ENCODE peak calls at places on chromosomes 7 and 10, in seven cellular contexts. One of them, this sample, is unnamed.
A peak's percentile ranks its signal among the peaks of the same experiment; 100 is the strongest.

GRCh38 chr10:110667620-110668343 is 23.6 kb downstream of the RBM20 start:
- DNase-seq in right cardiac atrium: no peak
- DNase-seq in H7: peak; percentile 42
- DNase-seq in AG04450: no peak
- DNase-seq in effector memory CD4-positive, alpha-beta T cell: no peak
- DNase-seq in CD4-positive, alpha-beta memory T cell: no peak
- DNase-seq in AG09309: no peak
- DNase-seq in this sample: no peak

GRCh38 chr7:90459888-90460287 is 9.6 kb upstream of the PTTG1IP2 start:
- DNase-seq in H7: peak; percentile 26
- DNase-seq in AG09309: no peak
- DNase-seq in CD4-positive, alpha-beta memory T cell: no peak
- DNase-seq in effector memory CD4-positive, alpha-beta T cell: no peak
- DNase-seq in AG04450: no peak
- DNase-seq in right cardiac atrium: no peak
- DNase-seq in this sample: peak; percentile 16

GRCh38 chr10:130039141-130039540 is 71.5 kb downstream of the C10orf143 start:
- DNase-seq in AG04450: no peak
- DNase-seq in CD4-positive, alpha-beta memory T cell: no peak
- DNase-seq in AG09309: no peak
- DNase-seq in right cardiac atrium: no peak
- DNase-seq in H7: no peak
- DNase-seq in effector memory CD4-positive, alpha-beta T cell: no peak
- DNase-seq in this sample: no peak

GRCh38 chr7:32587431-32587948 is 92.2 kb downstream of the AVL9 start:
- DNase-seq in AG04450: peak; percentile 60
- DNase-seq in AG09309: peak; percentile 55
- DNase-seq in CD4-positive, alpha-beta memory T cell: no peak
- DNase-seq in H7: no peak
- DNase-seq in effector memory CD4-positive, alpha-beta T cell: no peak
- DNase-seq in right cardiac atrium: peak; percentile 48
- DNase-seq in this sample: peak; percentile 95

GRCh38 chr10:130758529-130758928 is 553.0 kb downstream of the TCERG1L start:
- DNase-seq in AG04450: no peak
- DNase-seq in CD4-positive, alpha-beta memory T cell: no peak
- DNase-seq in H7: no peak
- DNase-seq in effector memory CD4-positive, alpha-beta T cell: no peak
- DNase-seq in AG09309: no peak
- DNase-seq in right cardiac atrium: no peak
- DNase-seq in this sample: no peak

GRCh38 chr10:93313798-93314197 is 168.3 kb downstream of the MYOF start:
- DNase-seq in H7: no peak
- DNase-seq in right cardiac atrium: no peak
- DNase-seq in effector memory CD4-positive, alpha-beta T cell: no peak
- DNase-seq in AG09309: no peak
- DNase-seq in CD4-positive, alpha-beta memory T cell: no peak
- DNase-seq in AG04450: no peak
- DNase-seq in this sample: peak; percentile 28

GRCh38 chr10:3036155-3036554 is 31.2 kb upstream of the PFKP start:
- DNase-seq in H7: no peak
- DNase-seq in CD4-positive, alpha-beta memory T cell: no peak
- DNase-seq in effector memory CD4-positive, alpha-beta T cell: no peak
- DNase-seq in AG09309: no peak
- DNase-seq in right cardiac atrium: no peak
- DNase-seq in AG04450: no peak
- DNase-seq in this sample: no peak

GRCh38 chr7:129434846-129435318 is 650 bp downstream of the STRIP2 start:
- DNase-seq in right cardiac atrium: peak; percentile 34
- DNase-seq in H7: peak; percentile 83
- DNase-seq in AG04450: no peak
- DNase-seq in CD4-positive, alpha-beta memory T cell: peak; percentile 7
- DNase-seq in AG09309: no peak
- DNase-seq in effector memory CD4-positive, alpha-beta T cell: no peak
- DNase-seq in this sample: peak; percentile 26

GRCh38 chr10:129772472-129773358 is 191.4 kb downstream of the EBF3 start:
- DNase-seq in effector memory CD4-positive, alpha-beta T cell: no peak
- DNase-seq in right cardiac atrium: no peak
- DNase-seq in CD4-positive, alpha-beta memory T cell: no peak
- DNase-seq in AG04450: no peak
- DNase-seq in H7: no peak
- DNase-seq in AG09309: no peak
- DNase-seq in this sample: no peak

DNA sequence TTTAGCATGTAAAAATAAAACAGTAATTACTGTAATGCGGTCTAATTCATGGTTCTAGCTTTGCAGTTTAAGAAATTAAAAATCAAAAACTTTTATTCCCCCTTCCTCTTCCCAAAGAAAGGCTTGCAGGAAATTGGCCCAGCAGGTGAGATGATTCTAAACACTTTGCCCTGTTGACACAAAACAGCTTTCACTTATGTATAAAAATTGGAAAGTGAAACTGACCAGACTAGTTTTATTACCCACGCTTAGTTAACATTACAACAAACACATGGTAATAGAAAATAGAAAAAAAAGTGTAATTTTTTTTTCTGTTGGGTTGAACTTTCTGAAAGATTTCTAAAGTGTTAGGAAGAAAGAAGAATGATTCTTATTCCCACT is 1.2 kb upstream of the CCDC6 start:
- DNase-seq in AG09309: no peak
- DNase-seq in AG04450: no peak
- DNase-seq in H7: no peak
- DNase-seq in right cardiac atrium: no peak
- DNase-seq in CD4-positive, alpha-beta memory T cell: no peak
- DNase-seq in effector memory CD4-positive, alpha-beta T cell: no peak
- DNase-seq in this sample: no peak
- H3K4me3 ChIP-seq in AG09309: no peak overlapping the region
- H3K4me3 ChIP-seq in AG04450: no peak overlapping the region
- H3K4me3 ChIP-seq in H7: no peak overlapping the region
- H3K4me3 ChIP-seq in right cardiac atrium: peak overlapping the region; percentile 90
- H3K4me3 ChIP-seq in CD4-positive, alpha-beta memory T cell: peak overlapping the region; percentile 13
- H3K4me3 ChIP-seq in effector memory CD4-positive, alpha-beta T cell: peak overlapping the region; percentile 49
- H3K4me3 ChIP-seq in this sample: peak overlapping the region; percentile 96

GRCh38 chr7:77982926-77983550 is 184.5 kb downstream of the PHTF2 start:
- DNase-seq in H7: no peak
- DNase-seq in right cardiac atrium: no peak
- DNase-seq in effector memory CD4-positive, alpha-beta T cell: no peak
- DNase-seq in CD4-positive, alpha-beta memory T cell: no peak
- DNase-seq in AG09309: no peak
- DNase-seq in AG04450: no peak
- DNase-seq in this sample: no peak

GRCh38 chr7:77980087-77980713 is 181.6 kb downstream of the PHTF2 start:
- DNase-seq in effector memory CD4-positive, alpha-beta T cell: no peak
- DNase-seq in H7: no peak
- DNase-seq in CD4-positive, alpha-beta memory T cell: no peak
- DNase-seq in AG04450: no peak
- DNase-seq in AG09309: no peak
- DNase-seq in right cardiac atrium: no peak
- DNase-seq in this sample: no peak

GRCh38 chr7:77985974-77986339 is 187.4 kb downstream of the PHTF2 start:
- DNase-seq in CD4-positive, alpha-beta memory T cell: no peak
- DNase-seq in AG04450: no peak
- DNase-seq in H7: no peak
- DNase-seq in right cardiac atrium: no peak
- DNase-seq in AG09309: no peak
- DNase-seq in effector memory CD4-positive, alpha-beta T cell: no peak
- DNase-seq in this sample: peak; percentile 40

GRCh38 chr7:77985232-77985973 is 186.8 kb downstream of the PHTF2 start:
- DNase-seq in AG09309: no peak
- DNase-seq in AG04450: no peak
- DNase-seq in effector memory CD4-positive, alpha-beta T cell: no peak
- DNase-seq in CD4-positive, alpha-beta memory T cell: no peak
- DNase-seq in H7: no peak
- DNase-seq in right cardiac atrium: no peak
- DNase-seq in this sample: peak; percentile 3

DNA sequence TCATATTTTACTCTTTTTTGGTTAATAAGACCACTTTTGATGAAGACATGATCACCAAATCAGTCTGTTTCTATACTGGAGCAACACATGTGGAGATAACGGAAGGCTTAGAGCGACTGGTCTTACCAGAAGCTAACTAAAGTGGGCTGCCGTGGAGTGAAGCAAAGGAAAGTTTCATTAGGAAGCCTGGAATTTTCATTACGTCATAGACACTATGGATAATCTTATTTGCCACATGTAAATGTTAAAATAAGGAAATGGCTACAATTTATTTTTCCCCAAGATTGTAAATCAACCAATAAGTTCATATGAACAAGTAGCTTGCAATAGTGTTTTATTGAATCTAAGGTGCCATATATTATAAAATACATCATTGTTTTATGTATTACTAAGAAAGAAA is 185.4 kb downstream of the PHTF2 start:
- DNase-seq in CD4-positive, alpha-beta memory T cell: no peak
- DNase-seq in effector memory CD4-positive, alpha-beta T cell: no peak
- DNase-seq in H7: no peak
- DNase-seq in AG04450: no peak
- DNase-seq in AG09309: no peak
- DNase-seq in right cardiac atrium: no peak
- DNase-seq in this sample: no peak
- H3K4me3 ChIP-seq in CD4-positive, alpha-beta memory T cell: no peak overlapping the region
- H3K4me3 ChIP-seq in effector memory CD4-positive, alpha-beta T cell: no peak overlapping the region
- H3K4me3 ChIP-seq in H7: no peak overlapping the region
- H3K4me3 ChIP-seq in AG04450: no peak overlapping the region
- H3K4me3 ChIP-seq in AG09309: no peak overlapping the region
- H3K4me3 ChIP-seq in right cardiac atrium: no peak overlapping the region
- H3K4me3 ChIP-seq in this sample: no peak overlapping the region

GRCh38 chr7:70631732-70632131 is 500.2 kb upstream of the GALNT17 start:
- DNase-seq in H7: peak; percentile 50
- DNase-seq in AG09309: no peak
- DNase-seq in effector memory CD4-positive, alpha-beta T cell: no peak
- DNase-seq in right cardiac atrium: no peak
- DNase-seq in CD4-positive, alpha-beta memory T cell: no peak
- DNase-seq in AG04450: no peak
- DNase-seq in this sample: no peak
- H3K4me3 ChIP-seq in H7: no peak overlapping the region
- H3K4me3 ChIP-seq in AG09309: no peak overlapping the region
- H3K4me3 ChIP-seq in effector memory CD4-positive, alpha-beta T cell: no peak overlapping the region
- H3K4me3 ChIP-seq in right cardiac atrium: no peak overlapping the region
- H3K4me3 ChIP-seq in CD4-positive, alpha-beta memory T cell: no peak overlapping the region
- H3K4me3 ChIP-seq in AG04450: no peak overlapping the region
- H3K4me3 ChIP-seq in this sample: no peak overlapping the region

DNA sequence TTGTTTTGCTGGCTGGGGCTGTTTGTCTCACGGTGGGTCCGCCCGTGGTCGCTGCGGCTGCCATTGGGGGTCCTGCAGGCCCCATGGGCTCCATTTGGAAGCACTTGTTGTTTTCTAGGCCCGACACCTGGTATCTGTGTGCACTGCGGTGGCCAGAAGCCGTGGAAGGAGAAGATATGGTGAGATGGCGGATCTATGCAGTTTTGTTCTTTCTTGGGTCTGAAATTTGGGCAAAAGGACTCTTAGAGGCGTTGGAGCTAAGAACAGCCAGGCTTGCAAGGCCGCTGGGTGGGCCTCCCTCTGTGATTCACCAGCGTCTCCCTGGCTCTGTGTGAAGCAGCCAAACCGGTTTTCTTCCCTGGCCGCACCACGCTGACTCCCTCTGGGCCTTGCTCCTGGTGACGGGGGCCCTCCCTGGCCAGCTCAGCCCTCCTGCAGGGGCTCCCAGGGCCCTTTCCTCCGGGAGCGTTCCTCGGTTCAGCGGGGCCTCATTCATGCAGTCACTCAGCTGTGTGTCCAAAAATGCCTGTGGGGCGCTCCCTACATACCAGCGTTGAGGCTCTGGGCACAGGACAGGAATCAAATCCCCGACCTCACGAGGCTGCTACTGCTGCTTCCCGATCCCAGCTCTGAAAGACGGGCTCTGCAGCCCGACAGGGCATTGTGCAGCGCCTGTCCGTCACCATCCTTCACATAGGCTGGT is 109.7 kb upstream of the SHH start:
- DNase-seq in effector memory CD4-positive, alpha-beta T cell: no peak
- DNase-seq in right cardiac atrium: no peak
- DNase-seq in H7: peak; percentile 72
- DNase-seq in AG09309: no peak
- DNase-seq in CD4-positive, alpha-beta memory T cell: no peak
- DNase-seq in AG04450: no peak
- DNase-seq in this sample: no peak
- H3K4me3 ChIP-seq in effector memory CD4-positive, alpha-beta T cell: no peak overlapping the region
- H3K4me3 ChIP-seq in right cardiac atrium: no peak overlapping the region
- H3K4me3 ChIP-seq in H7: no peak overlapping the region
- H3K4me3 ChIP-seq in AG09309: no peak overlapping the region
- H3K4me3 ChIP-seq in CD4-positive, alpha-beta memory T cell: no peak overlapping the region
- H3K4me3 ChIP-seq in AG04450: no peak overlapping the region
- H3K4me3 ChIP-seq in this sample: no peak overlapping the region

DNA sequence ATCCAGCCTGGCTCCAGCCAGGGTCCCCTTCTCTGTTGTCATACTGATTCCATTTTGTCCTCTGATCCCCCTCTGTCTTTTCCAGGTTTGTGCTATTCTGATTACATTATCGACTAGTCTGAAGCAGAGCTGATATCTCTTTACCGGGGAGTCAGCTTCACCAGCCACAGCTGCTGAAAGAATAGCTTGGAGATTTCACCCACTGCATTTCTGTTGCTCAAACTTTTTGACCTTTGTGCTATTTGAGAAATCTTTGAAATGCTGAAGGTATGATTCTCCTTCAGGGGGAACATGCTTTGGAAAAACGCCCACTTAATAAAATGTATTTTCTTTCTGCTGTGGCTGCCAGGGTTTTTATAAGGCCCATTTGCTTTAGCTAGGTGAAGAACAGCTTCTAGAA is 197.8 kb upstream of the TCF7L2 start:
- DNase-seq in right cardiac atrium: no peak
- DNase-seq in H7: no peak
- DNase-seq in AG09309: no peak
- DNase-seq in AG04450: no peak
- DNase-seq in CD4-positive, alpha-beta memory T cell: no peak
- DNase-seq in effector memory CD4-positive, alpha-beta T cell: no peak
- DNase-seq in this sample: peak; percentile 35
- H3K4me3 ChIP-seq in right cardiac atrium: no peak overlapping the region
- H3K4me3 ChIP-seq in H7: no peak overlapping the region
- H3K4me3 ChIP-seq in AG09309: no peak overlapping the region
- H3K4me3 ChIP-seq in AG04450: no peak overlapping the region
- H3K4me3 ChIP-seq in CD4-positive, alpha-beta memory T cell: no peak overlapping the region
- H3K4me3 ChIP-seq in effector memory CD4-positive, alpha-beta T cell: no peak overlapping the region
- H3K4me3 ChIP-seq in this sample: no peak overlapping the region

GRCh38 chr7:101935521-101936141 is 118.2 kb downstream of the CUX1 start:
- DNase-seq in right cardiac atrium: peak; percentile 89
- DNase-seq in CD4-positive, alpha-beta memory T cell: no peak
- DNase-seq in AG04450: no peak
- DNase-seq in effector memory CD4-positive, alpha-beta T cell: no peak
- DNase-seq in H7: no peak
- DNase-seq in AG09309: no peak
- DNase-seq in this sample: no peak

GRCh38 chr7:101936223-101936611 is 118.8 kb downstream of the CUX1 start:
- DNase-seq in AG09309: no peak
- DNase-seq in effector memory CD4-positive, alpha-beta T cell: no peak
- DNase-seq in AG04450: no peak
- DNase-seq in right cardiac atrium: peak; percentile 75
- DNase-seq in CD4-positive, alpha-beta memory T cell: no peak
- DNase-seq in H7: peak; percentile 60
- DNase-seq in this sample: no peak

GRCh38 chr7:101938115-101938514 is 120.7 kb downstream of the CUX1 start:
- DNase-seq in AG09309: no peak
- DNase-seq in CD4-positive, alpha-beta memory T cell: no peak
- DNase-seq in right cardiac atrium: no peak
- DNase-seq in H7: no peak
- DNase-seq in effector memory CD4-positive, alpha-beta T cell: no peak
- DNase-seq in AG04450: no peak
- DNase-seq in this sample: no peak

GRCh38 chr7:101934618-101935017 is 117.2 kb downstream of the CUX1 start:
- DNase-seq in AG04450: no peak
- DNase-seq in CD4-positive, alpha-beta memory T cell: no peak
- DNase-seq in AG09309: no peak
- DNase-seq in right cardiac atrium: peak; percentile 81
- DNase-seq in effector memory CD4-positive, alpha-beta T cell: no peak
- DNase-seq in H7: no peak
- DNase-seq in this sample: no peak

GRCh38 chr7:101936612-101937231 is 119.3 kb downstream of the CUX1 start:
- DNase-seq in right cardiac atrium: peak; percentile 80
- DNase-seq in AG09309: no peak
- DNase-seq in AG04450: no peak
- DNase-seq in CD4-positive, alpha-beta memory T cell: no peak
- DNase-seq in H7: peak; percentile 72
- DNase-seq in effector memory CD4-positive, alpha-beta T cell: no peak
- DNase-seq in this sample: peak; percentile 52
- H3K4me3 ChIP-seq in right cardiac atrium: peak overlapping the region; percentile 30
- H3K4me3 ChIP-seq in AG09309: peak overlapping the region; percentile 20
- H3K4me3 ChIP-seq in AG04450: peak overlapping the region; percentile 20
- H3K4me3 ChIP-seq in CD4-positive, alpha-beta memory T cell: no peak overlapping the region
- H3K4me3 ChIP-seq in H7: peak overlapping the region; percentile 2
- H3K4me3 ChIP-seq in effector memory CD4-positive, alpha-beta T cell: no peak overlapping the region
- H3K4me3 ChIP-seq in this sample: no peak overlapping the region

This sample was measured in fibroblast of pulmonary artery.